ENCODE peak calls at places on chromosome 20, in six cellular contexts. One of them, this sample, is unnamed.

GRCh38 chr20:2230671-2231488 is 64.9 kb upstream of the TGM3 start:
- DNase-seq in psoas muscle: no peak
- DNase-seq in naive thymus-derived CD8-positive, alpha-beta T cell: no peak
- DNase-seq in SHP77: no peak
- DNase-seq in activated gamma-delta T cell treated with Interleukin-2 at 50 U/mL for 16 hours: no peak
- DNase-seq in breast epithelium: no peak
- DNase-seq in this sample: no peak

GRCh38 chr20:31822421-31823330 is 3.5 kb downstream of the MYLK2 start:
- DNase-seq in psoas muscle: peak
- DNase-seq in naive thymus-derived CD8-positive, alpha-beta T cell: peak
- DNase-seq in SHP77: peak
- DNase-seq in activated gamma-delta T cell treated with Interleukin-2 at 50 U/mL for 16 hours: peak
- DNase-seq in breast epithelium: peak
- DNase-seq in this sample: peak

GRCh38 chr20:33298391-33298790 is 15.4 kb downstream of the BPIFB1 start:
- DNase-seq in psoas muscle: no peak
- DNase-seq in naive thymus-derived CD8-positive, alpha-beta T cell: no peak
- DNase-seq in SHP77: no peak
- DNase-seq in activated gamma-delta T cell treated with Interleukin-2 at 50 U/mL for 16 hours: no peak
- DNase-seq in breast epithelium: no peak
- DNase-seq in this sample: no peak

GRCh38 chr20:19056909-19057308 is 155.5 kb upstream of the SLC24A3 start:
- DNase-seq in psoas muscle: no peak
- DNase-seq in naive thymus-derived CD8-positive, alpha-beta T cell: no peak
- DNase-seq in SHP77: no peak
- DNase-seq in activated gamma-delta T cell treated with Interleukin-2 at 50 U/mL for 16 hours: no peak
- DNase-seq in breast epithelium: no peak
- DNase-seq in this sample: no peak

GRCh38 chr20:7410150-7410549 is 530.1 kb downstream of the HAO1 start:
- DNase-seq in psoas muscle: no peak
- DNase-seq in naive thymus-derived CD8-positive, alpha-beta T cell: no peak
- DNase-seq in SHP77: no peak
- DNase-seq in activated gamma-delta T cell treated with Interleukin-2 at 50 U/mL for 16 hours: no peak
- DNase-seq in breast epithelium: no peak
- DNase-seq in this sample: no peak

GRCh38 chr20:37944456-37944981 is 41.6 kb downstream of the VSTM2L start:
- DNase-seq in psoas muscle: no peak
- DNase-seq in naive thymus-derived CD8-positive, alpha-beta T cell: no peak
- DNase-seq in SHP77: no peak
- DNase-seq in activated gamma-delta T cell treated with Interleukin-2 at 50 U/mL for 16 hours: no peak
- DNase-seq in breast epithelium: peak
- DNase-seq in this sample: no peak

GRCh38 chr20:50911030-50911429 is 20.2 kb downstream of the ADNP start:
- DNase-seq in psoas muscle: no peak
- DNase-seq in naive thymus-derived CD8-positive, alpha-beta T cell: no peak
- DNase-seq in SHP77: no peak
- DNase-seq in activated gamma-delta T cell treated with Interleukin-2 at 50 U/mL for 16 hours: no peak
- DNase-seq in breast epithelium: no peak
- DNase-seq in this sample: no peak

GRCh38 chr20:36573103-36573797 is at the start of gene TGIF2:
- DNase-seq in psoas muscle: peak
- DNase-seq in naive thymus-derived CD8-positive, alpha-beta T cell: peak
- DNase-seq in SHP77: peak
- DNase-seq in activated gamma-delta T cell treated with Interleukin-2 at 50 U/mL for 16 hours: peak
- DNase-seq in breast epithelium: peak
- DNase-seq in this sample: peak

GRCh38 chr20:57072184-57072583 is 194.3 kb downstream of the BMP7 start:
- DNase-seq in psoas muscle: no peak
- DNase-seq in naive thymus-derived CD8-positive, alpha-beta T cell: no peak
- DNase-seq in SHP77: no peak
- DNase-seq in activated gamma-delta T cell treated with Interleukin-2 at 50 U/mL for 16 hours: no peak
- DNase-seq in breast epithelium: no peak
- DNase-seq in this sample: no peak

GRCh38 chr20:64129146-64129782 is 21.9 kb upstream of the NPBWR2 start:
- DNase-seq in psoas muscle: no peak
- DNase-seq in naive thymus-derived CD8-positive, alpha-beta T cell: no peak
- DNase-seq in SHP77: no peak
- DNase-seq in activated gamma-delta T cell treated with Interleukin-2 at 50 U/mL for 16 hours: no peak
- DNase-seq in breast epithelium: no peak
- DNase-seq in this sample: no peak

GRCh38 chr20:15875446-15875845 is 697.8 kb downstream of the KIF16B start:
- DNase-seq in psoas muscle: no peak
- DNase-seq in naive thymus-derived CD8-positive, alpha-beta T cell: no peak
- DNase-seq in SHP77: no peak
- DNase-seq in activated gamma-delta T cell treated with Interleukin-2 at 50 U/mL for 16 hours: no peak
- DNase-seq in breast epithelium: no peak
- DNase-seq in this sample: no peak

GRCh38 chr20:34010405-34010895 is 16.7 kb downstream of the RALY start:
- DNase-seq in psoas muscle: no peak
- DNase-seq in naive thymus-derived CD8-positive, alpha-beta T cell: no peak
- DNase-seq in SHP77: no peak
- DNase-seq in activated gamma-delta T cell treated with Interleukin-2 at 50 U/mL for 16 hours: no peak
- DNase-seq in breast epithelium: no peak
- DNase-seq in this sample: no peak

GRCh38 chr20:39534846-39535245 is 572.7 kb downstream of the DHX35 start:
- DNase-seq in psoas muscle: no peak
- DNase-seq in naive thymus-derived CD8-positive, alpha-beta T cell: no peak
- DNase-seq in SHP77: no peak
- DNase-seq in activated gamma-delta T cell treated with Interleukin-2 at 50 U/mL for 16 hours: no peak
- DNase-seq in breast epithelium: no peak
- DNase-seq in this sample: no peak

GRCh38 chr20:19888269-19888669 is 128.9 kb upstream of the NAA20 start:
- DNase-seq in psoas muscle: peak
- DNase-seq in naive thymus-derived CD8-positive, alpha-beta T cell: no peak
- DNase-seq in SHP77: peak
- DNase-seq in activated gamma-delta T cell treated with Interleukin-2 at 50 U/mL for 16 hours: no peak
- DNase-seq in breast epithelium: peak
- DNase-seq in this sample: no peak

GRCh38 chr20:51074062-51074461 is 51.2 kb upstream of the KCNG1 start:
- DNase-seq in psoas muscle: no peak
- DNase-seq in naive thymus-derived CD8-positive, alpha-beta T cell: no peak
- DNase-seq in SHP77: no peak
- DNase-seq in activated gamma-delta T cell treated with Interleukin-2 at 50 U/mL for 16 hours: no peak
- DNase-seq in breast epithelium: no peak
- DNase-seq in this sample: no peak

GRCh38 chr20:297925-298754 is 770 bp downstream of the ZCCHC3 start:
- DNase-seq in psoas muscle: peak
- DNase-seq in naive thymus-derived CD8-positive, alpha-beta T cell: peak
- DNase-seq in SHP77: peak
- DNase-seq in activated gamma-delta T cell treated with Interleukin-2 at 50 U/mL for 16 hours: peak
- DNase-seq in breast epithelium: peak
- DNase-seq in this sample: no peak

GRCh38 chr20:60558491-60558890 is 600.3 kb downstream of the CDH26 start:
- DNase-seq in psoas muscle: no peak
- DNase-seq in naive thymus-derived CD8-positive, alpha-beta T cell: no peak
- DNase-seq in SHP77: peak
- DNase-seq in activated gamma-delta T cell treated with Interleukin-2 at 50 U/mL for 16 hours: no peak
- DNase-seq in breast epithelium: no peak
- DNase-seq in this sample: no peak